ENCODE peak calls at places on chromosomes 7 and 10, in four cellular contexts. C, Y, K and H are unnamed samples.

GRCh38 chr10:125626671-125627070 is 56.3 kb downstream of the TEX36 start:
- DNase-seq in Y (no peak), K (no peak), C (no peak), H (no peak)

GRCh38 chr7:81140775-81141174 is 221.9 kb upstream of the SEMA3C start:
- DNase-seq in C (no peak), K (no peak), Y (no peak), H (no peak)

GRCh38 chr10:5618829-5619228 is 47.6 kb downstream of the ASB13 start:
- DNase-seq in C (no peak), K (no peak), Y (no peak), H (no peak)

GRCh38 chr10:79320785-79321493 is 26.3 kb upstream of the PPIF start:
- DNase-seq in Y (peak), K (peak), C (no peak), H (no peak)

GRCh38 chr10:11165591-11166543 is 148.2 kb downstream of the CELF2 start:
- DNase-seq in K (peak), C (no peak), Y (peak), H (peak)

GRCh38 chr10:48603421-48604038 is 1.3 kb downstream of the ARHGAP22 start:
- DNase-seq in C (no peak), Y (no peak), K (no peak), H (no peak)

GRCh38 chr7:90178592-90179279 is 24.5 kb downstream of the STEAP1 start:
- DNase-seq in Y (peak), C (peak), K (peak), H (peak)

GRCh38 chr10:13371879-13372470 is 23.9 kb upstream of the SEPHS1 start:
- DNase-seq in K (peak), C (peak), Y (peak), H (peak)

GRCh38 chr10:67036808-67037207 is 111.0 kb downstream of the LRRTM3 start:
- DNase-seq in K (no peak), Y (no peak), C (no peak), H (no peak)

GRCh38 chr7:129831424-129832058 is 121.2 kb downstream of the UBE2H start:
- DNase-seq in Y (peak), K (peak), C (peak), H (peak)

GRCh38 chr7:43137811-43138210 is 25.4 kb downstream of the HECW1 start:
- DNase-seq in C (no peak), Y (no peak), K (no peak), H (no peak)

GRCh38 chr7:127822822-127823508 is 171.0 kb downstream of the SND1 start:
- DNase-seq in K (no peak), C (no peak), Y (no peak), H (no peak)

GRCh38 chr7:101935521-101936141 is 118.2 kb downstream of the CUX1 start:
- DNase-seq in C (no peak), Y (no peak), K (no peak), H (no peak)

GRCh38 chr10:43043773-43044394 is 33.0 kb upstream of the RET start:
- DNase-seq in K (no peak), Y (no peak), C (no peak), H (no peak)

GRCh38 chr7:138245682-138246081 is 169.4 kb downstream of the AKR1D1 start:
- DNase-seq in K (peak), Y (no peak), C (peak), H (no peak)

GRCh38 chr10:102507521-102507920 is 3.7 kb downstream of the SUFU start:
- DNase-seq in Y (no peak), C (no peak), K (no peak), H (no peak)

GRCh38 chr10:43012578-43012977 is 64.3 kb upstream of the RET start:
- DNase-seq in Y (no peak), C (no peak), K (no peak), H (no peak)

GRCh38 chr10:84329094-84329611 is 764 bp downstream of the CCSER2 start:
- DNase-seq in K (peak), C (peak), Y (peak), H (peak)

GRCh38 chr7:408651-409343 is 110.8 kb downstream of the PDGFA start:
- DNase-seq in Y (no peak), C (no peak), K (no peak), H (no peak)

GRCh38 chr10:3828404-3829192 is 43.6 kb upstream of the KLF6 start:
- DNase-seq in K (peak), C (no peak), Y (no peak), H (no peak)

GRCh38 chr7:1852781-1853618 is 182.9 kb downstream of the ELFN1 start:
- DNase-seq in C (no peak), K (no peak), Y (no peak), H (no peak)

GRCh38 chr7:836429-836828 is 4.2 kb downstream of the SUN1 start:
- DNase-seq in Y (peak), K (peak), C (peak), H (peak)

GRCh38 chr7:47982610-47983009 is 3.2 kb upstream of the HUS1 start:
- DNase-seq in K (no peak), C (no peak), Y (no peak), H (no peak)

GRCh38 chr10:77501152-77501845 is 136.3 kb downstream of the KCNMA1 start:
- DNase-seq in K (peak), C (no peak), Y (peak), H (no peak)

GRCh38 chr10:96133135-96133534 is 3.0 kb downstream of the ZNF518A start:
- DNase-seq in Y (no peak), C (no peak), K (peak), H (no peak)

GRCh38 chr10:16788125-16788524 is 29.1 kb downstream of the RSU1 start:
- DNase-seq in Y (no peak), C (no peak), K (no peak), H (no peak)

GRCh38 chr10:31145986-31146385 is 114.3 kb upstream of the ZNF438 start:
- DNase-seq in Y (no peak), C (no peak), K (no peak), H (no peak)

GRCh38 chr10:77530011-77530410 is 107.6 kb downstream of the KCNMA1 start:
- DNase-seq in C (no peak), K (no peak), Y (no peak), H (no peak)

GRCh38 chr10:4595920-4596319 is 230.1 kb upstream of the AKR1E2 start:
- DNase-seq in C (no peak), K (peak), Y (no peak), H (no peak)

GRCh38 chr7:112448376-112448775 is 1.9 kb upstream of the IFRD1 start:
- DNase-seq in C (no peak), Y (no peak), K (no peak), H (no peak)
- H3K4me3 ChIP-seq in C (no peak), Y (no peak), K (no peak), H (no peak)

GRCh38 chr10:124018886-124019525 is 74.4 kb downstream of the CHST15 start:
- DNase-seq in C (no peak), Y (no peak), K (no peak), H (no peak)
- TF ChIP-seq CTCF in C (no peak), Y (no peak), K (no peak), H (no peak)

GRCh38 chr10:124128811-124129145 is 35.4 kb upstream of the CHST15 start:
- DNase-seq in K (no peak), C (no peak), Y (no peak), H (no peak)

GRCh38 chr10:124129471-124129870 is 36.1 kb upstream of the CHST15 start:
- DNase-seq in K (no peak), C (no peak), Y (no peak), H (no peak)

GRCh38 chr10:124126711-124127385 is 33.5 kb upstream of the CHST15 start:
- DNase-seq in K (no peak), C (no peak), Y (no peak), H (no peak)

GRCh38 chr10:124127563-124127962 is 34.2 kb upstream of the CHST15 start:
- DNase-seq in Y (no peak), K (no peak), C (no peak), H (no peak)

DNA sequence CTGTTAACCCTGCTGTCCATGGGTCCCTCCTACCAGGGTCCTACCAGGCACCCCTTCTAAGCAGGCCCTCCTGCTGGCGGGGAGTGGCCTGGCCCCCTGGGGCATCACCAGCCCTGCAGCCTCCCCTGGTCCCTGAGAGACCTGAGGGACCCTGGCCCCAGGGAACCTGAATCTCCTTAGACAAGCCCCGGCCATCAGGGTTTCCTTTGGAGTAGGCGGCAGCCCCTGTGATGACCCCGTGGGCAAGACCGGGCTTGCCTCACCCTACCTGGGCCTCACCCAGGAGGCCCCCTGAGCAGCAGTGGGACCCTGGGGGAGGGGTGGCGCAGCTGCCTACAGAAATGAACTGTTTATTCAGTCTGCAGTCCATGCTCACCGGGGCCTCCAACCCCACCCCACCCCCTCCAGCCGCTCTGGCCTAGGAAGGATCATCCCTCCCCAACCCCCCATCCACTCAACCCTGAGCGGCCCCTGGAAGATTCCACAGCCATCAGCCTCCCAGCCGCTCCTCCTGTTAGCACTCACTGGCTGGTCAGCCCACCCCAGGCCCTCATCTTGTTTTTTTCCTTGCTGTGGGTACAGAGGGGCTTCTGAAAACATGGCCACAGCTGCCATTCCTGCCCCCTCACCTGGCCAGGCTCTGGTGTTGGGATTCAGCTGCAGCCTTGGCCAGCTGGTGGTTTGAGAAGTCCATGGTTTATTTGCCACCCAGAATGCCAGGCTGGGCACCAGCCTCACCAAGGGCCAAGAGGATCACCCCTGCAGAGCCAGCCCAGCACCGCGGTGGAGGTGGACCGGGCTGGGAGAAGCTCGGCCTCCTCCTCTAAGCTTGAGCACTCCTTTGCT is 34.8 kb upstream of the CHST15 start:
- DNase-seq in C (no peak), K (no peak), Y (no peak), H (no peak)
- H3K4me2 ChIP-seq in C (no peak), K (no peak), Y (no peak), H (no peak)

GRCh38 chr10:26543567-26544306 is 105.6 kb downstream of the APBB1IP start:
- DNase-seq in Y (no peak), K (no peak), C (no peak), H (no peak)

GRCh38 chr10:26544932-26545331 is 106.8 kb downstream of the APBB1IP start:
- DNase-seq in Y (no peak), K (no peak), C (no peak), H (no peak)

DNA sequence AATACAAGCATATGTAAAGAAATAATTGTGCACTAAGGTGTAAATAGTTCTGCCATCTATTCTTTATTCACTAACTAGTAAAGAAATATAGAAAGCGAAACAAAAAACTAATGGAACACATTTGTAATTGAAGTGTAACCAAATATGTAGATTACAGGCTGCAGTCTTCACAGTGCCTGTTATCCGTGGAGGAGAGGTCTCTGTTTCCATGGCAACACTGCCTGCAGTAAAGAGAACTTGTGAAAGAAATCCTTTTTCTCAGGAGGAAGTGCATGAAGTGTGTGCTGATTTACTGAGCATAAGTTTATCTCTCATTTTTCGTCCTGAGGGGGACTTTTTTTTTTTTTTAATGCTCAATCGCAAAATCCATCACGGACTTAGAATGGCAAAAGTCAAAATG is 102.5 kb downstream of the APBB1IP start:
- DNase-seq in C (no peak), K (peak), Y (no peak), H (peak)
- H3K4me3 ChIP-seq in C (no peak), K (no peak), Y (no peak), H (no peak)

GRCh38 chr7:156765901-156766656 is 125.5 kb downstream of the RNF32 start:
- DNase-seq in K (no peak), Y (no peak), C (no peak), H (no peak)

GRCh38 chr7:156764766-156765165 is 124.2 kb downstream of the RNF32 start:
- DNase-seq in K (no peak), Y (no peak), C (no peak), H (no peak)

GRCh38 chr7:156766666-156767065 is 126.1 kb downstream of the RNF32 start:
- DNase-seq in Y (no peak), C (no peak), K (no peak), H (no peak)

GRCh38 chr7:156759579-156760202 is 119.1 kb downstream of the RNF32 start:
- DNase-seq in C (no peak), Y (no peak), K (no peak), H (no peak)

DNA sequence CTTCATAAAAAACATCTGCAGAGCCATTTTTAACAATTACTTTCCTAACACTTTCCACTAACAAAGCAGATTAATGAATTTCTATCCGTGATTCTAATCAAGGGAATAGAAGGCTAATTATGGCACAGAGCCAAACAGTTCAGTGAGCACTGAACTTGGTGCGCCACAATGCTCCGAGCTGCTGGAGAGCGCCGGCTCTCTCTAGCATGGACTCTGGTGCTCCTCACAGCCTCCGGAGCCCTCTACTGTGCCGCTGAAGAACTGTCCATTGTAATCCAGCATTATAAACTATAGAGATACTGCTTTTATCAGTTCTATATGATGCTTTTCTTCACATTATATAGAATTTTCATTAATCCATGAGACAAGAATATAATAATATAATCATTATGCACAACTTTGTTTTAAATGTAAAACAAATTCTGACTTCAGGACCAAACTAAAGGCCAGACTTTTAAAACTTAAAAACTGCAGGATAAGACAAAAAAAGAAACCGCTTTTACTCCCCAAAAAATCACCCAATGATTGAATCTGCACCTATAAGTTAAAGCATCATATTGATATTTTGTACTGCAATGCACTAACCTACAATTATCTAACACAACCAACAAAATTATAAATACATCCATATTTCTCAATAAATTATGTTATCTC is 123.6 kb downstream of the RNF32 start:
- DNase-seq in K (peak), C (peak), Y (peak), H (peak)
- TF ChIP-seq CTCF in K (peak), C (peak), Y (peak), H (peak)

GRCh38 chr7:142669074-142669654 is 80.1 kb upstream of the PRSS1 start:
- DNase-seq in K (peak), Y (peak), C (no peak), H (peak)
- H3K4me2 ChIP-seq in K (no peak), Y (no peak), C (no peak), H (no peak)

GRCh38 chr10:110392121-110392859 is 87.6 kb upstream of the SMNDC1 start:
- DNase-seq in K (no peak), Y (no peak), C (no peak), H (no peak)
- H3K4me3 ChIP-seq in K (no peak), Y (no peak), C (no peak), H (no peak)

DNA sequence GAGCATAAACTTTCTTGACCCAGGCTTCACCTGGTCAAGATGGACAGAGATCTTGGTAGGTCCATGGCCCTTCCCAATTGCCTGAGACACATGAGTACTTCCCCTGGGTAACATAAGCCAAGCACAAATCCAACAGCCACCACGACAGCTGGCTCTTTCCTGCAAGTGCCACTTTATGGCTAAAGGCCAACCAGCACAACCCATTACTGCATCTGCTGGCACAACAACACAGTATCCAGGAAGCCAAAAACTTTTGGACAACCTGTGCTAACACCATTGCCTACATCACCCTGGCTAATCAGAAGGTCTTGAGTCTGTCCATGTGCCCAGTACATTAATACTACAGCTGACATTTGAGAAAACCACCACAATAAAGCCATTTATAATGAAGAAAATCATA is 548.0 kb upstream of the SEMA3D start:
- DNase-seq in Y (no peak), C (no peak), K (no peak), H (no peak)
- TF ChIP-seq CTCF in Y (no peak), C (no peak), K (no peak), H (no peak)